ENCODE peak calls at places on chromosomes 2 and 18, in seven cellular contexts. F is fibroblast of lung, B is upper lobe of right lung, X is OCI-LY7, Y is PC-3, K is upper lobe of left lung, S is mucosa of descending colon. G is an unnamed sample.

GRCh38 chr18:6219116-6219717 is 195.5 kb downstream of the L3MBTL4 start:
- DNase-seq in F (peak; percentile 56), B (no peak), X (peak; percentile 29), Y (peak; percentile 78), K (no peak), S (no peak), G (no peak)

GRCh38 chr2:142724713-142725349 is 152.6 kb upstream of the KYNU start:
- DNase-seq in F (no peak), B (no peak), X (no peak), Y (no peak), K (no peak), S (no peak), G (no peak)

GRCh38 chr2:215476424-215476823 is 40.6 kb upstream of the FN1 start:
- DNase-seq in F (peak; percentile 38), B (no peak), X (no peak), Y (no peak), K (no peak), S (no peak), G (no peak)

GRCh38 chr2:224023188-224023587 is 15.9 kb downstream of the SERPINE2 start:
- DNase-seq in F (peak; percentile 45), B (no peak), X (no peak), Y (peak; percentile 77), K (no peak), S (no peak), G (peak; percentile 94)

GRCh38 chr2:109377976-109378375 is 235.8 kb downstream of the SEPTIN10 start:
- DNase-seq in F (no peak), B (peak; percentile 46), X (no peak), Y (no peak), K (peak; percentile 14), S (no peak), G (no peak)

GRCh38 chr18:60568211-60568610 is 195.6 kb upstream of the MC4R start:
- DNase-seq in F (no peak), B (no peak), X (no peak), Y (peak; percentile 32), K (no peak), S (no peak), G (no peak)

GRCh38 chr2:10080536-10081304 is 509 bp upstream of the CYS1 start:
- DNase-seq in F (peak; percentile 66), B (no peak), X (peak; percentile 37), Y (no peak), K (no peak), S (no peak), G (no peak)

GRCh38 chr2:23658466-23658942 is 268.4 kb downstream of the ATAD2B start:
- DNase-seq in F (peak; percentile 31), B (no peak), X (no peak), Y (no peak), K (no peak), S (no peak), G (no peak)

GRCh38 chr2:226772389-226773179 is 27.0 kb downstream of the IRS1 start:
- DNase-seq in F (peak; percentile 72), B (no peak), X (peak; percentile 95), Y (no peak), K (no peak), S (no peak), G (no peak)

GRCh38 chr2:11738589-11739436 is 7.6 kb upstream of the LPIN1 start:
- DNase-seq in F (peak; percentile 81), B (peak; percentile 83), X (peak; percentile 49), Y (peak; percentile 71), K (peak; percentile 93), S (peak; percentile 63), G (no peak)

GRCh38 chr2:8059794-8060193 is 622.1 kb upstream of the ID2 start:
- DNase-seq in F (no peak), B (no peak), X (no peak), Y (no peak), K (no peak), S (no peak), G (peak; percentile 45)

GRCh38 chr2:109238580-109238979 is 109.6 kb downstream of the SH3RF3 start:
- DNase-seq in F (peak; percentile 69), B (peak; percentile 86), X (no peak), Y (peak; percentile 33), K (peak; percentile 88), S (no peak), G (peak; percentile 68)

GRCh38 chr18:21433436-21433835 is 167.1 kb downstream of the ESCO1 start:
- DNase-seq in F (no peak), B (no peak), X (no peak), Y (no peak), K (no peak), S (no peak), G (peak; percentile 96)

GRCh38 chr2:204145197-204146190 is 208.9 kb downstream of the ICOS start:
- DNase-seq in F (peak; percentile 54), B (peak; percentile 85), X (peak; percentile 81), Y (peak; percentile 87), K (peak; percentile 76), S (peak; percentile 85), G (peak; percentile 66)

GRCh38 chr18:26538524-26538923 is 9.8 kb downstream of the KCTD1 start:
- DNase-seq in F (no peak), B (no peak), X (no peak), Y (no peak), K (no peak), S (no peak), G (no peak)

GRCh38 chr2:85753525-85754312 is at the start of gene ATOH8:
- DNase-seq in F (peak; percentile 72), B (peak; percentile 92), X (peak; percentile 34), Y (peak; percentile 11), K (peak; percentile 72), S (peak; percentile 81), G (no peak)

GRCh38 chr2:203786912-203787311 is 80.5 kb downstream of the CD28 start:
- DNase-seq in F (peak; percentile 48), B (no peak), X (peak; percentile 44), Y (no peak), K (no peak), S (no peak), G (no peak)

GRCh38 chr2:170747921-170748320 is 22.3 kb upstream of the ERICH2 start:
- DNase-seq in F (peak; percentile 90), B (no peak), X (no peak), Y (peak; percentile 76), K (no peak), S (no peak), G (peak; percentile 98)

GRCh38 chr2:218999881-219000568 is 6.8 kb upstream of the CRYBA2 start:
- DNase-seq in F (no peak), B (no peak), X (no peak), Y (no peak), K (no peak), S (peak; percentile 54), G (no peak)

GRCh38 chr18:35672897-35673296 is 91.4 kb downstream of the GALNT1 start:
- DNase-seq in F (peak; percentile 8), B (no peak), X (no peak), Y (peak; percentile 90), K (no peak), S (no peak), G (peak; percentile 87)

GRCh38 chr2:18777250-18777812 is 188.0 kb upstream of the NT5C1B start:
- DNase-seq in F (no peak), B (no peak), X (no peak), Y (no peak), K (no peak), S (no peak), G (no peak)

GRCh38 chr2:184681642-184682321 is 83.5 kb downstream of the ZNF804A start:
- DNase-seq in F (no peak), B (no peak), X (no peak), Y (no peak), K (no peak), S (no peak), G (no peak)

GRCh38 chr2:65722028-65722427 is 289.6 kb upstream of the SPRED2 start:
- DNase-seq in F (peak; percentile 32), B (no peak), X (no peak), Y (peak; percentile 55), K (no peak), S (peak; percentile 30), G (peak; percentile 48)

GRCh38 chr2:102141915-102142828 is at the start of gene IL1R1:
- DNase-seq in F (peak; percentile 81), B (peak; percentile 94), X (no peak), Y (peak; percentile 80), K (peak; percentile 82), S (peak; percentile 88), G (peak; percentile 55)

GRCh38 chr2:106257135-106257534 is 63.0 kb upstream of the UXS1 start:
- DNase-seq in F (no peak), B (no peak), X (no peak), Y (no peak), K (no peak), S (no peak), G (no peak)

GRCh38 chr2:199631129-199631528 is 173.4 kb upstream of the SATB2 start:
- DNase-seq in F (no peak), B (no peak), X (no peak), Y (no peak), K (no peak), S (no peak), G (no peak)

GRCh38 chr2:32820097-32820496 is 126.7 kb upstream of the LTBP1 start:
- DNase-seq in F (no peak), B (no peak), X (no peak), Y (no peak), K (no peak), S (no peak), G (no peak)

GRCh38 chr18:28999711-29000110 is 822.8 kb upstream of the CDH2 start:
- DNase-seq in F (peak; percentile 81), B (no peak), X (no peak), Y (no peak), K (no peak), S (no peak), G (no peak)
- H3K4me3 ChIP-seq in F (no peak overlapping the region), B (no peak overlapping the region), X (no peak overlapping the region), Y (no peak overlapping the region), K (no peak overlapping the region), S (no peak overlapping the region), G (no peak overlapping the region)

GRCh38 chr18:73274812-73275621 is 407.2 kb upstream of the NETO1 start:
- DNase-seq in F (no peak), B (no peak), X (no peak), Y (no peak), K (no peak), S (no peak), G (no peak)
- H3K36me3 ChIP-seq in F (no peaks in the 10 kb centered on the region), B (no peaks in the 10 kb centered on the region), X (no peaks in the 10 kb centered on the region), Y (no peaks in the 10 kb centered on the region), K (no peaks in the 10 kb centered on the region), S (no peaks in the 10 kb centered on the region), G (no peaks in the 10 kb centered on the region)

DNA sequence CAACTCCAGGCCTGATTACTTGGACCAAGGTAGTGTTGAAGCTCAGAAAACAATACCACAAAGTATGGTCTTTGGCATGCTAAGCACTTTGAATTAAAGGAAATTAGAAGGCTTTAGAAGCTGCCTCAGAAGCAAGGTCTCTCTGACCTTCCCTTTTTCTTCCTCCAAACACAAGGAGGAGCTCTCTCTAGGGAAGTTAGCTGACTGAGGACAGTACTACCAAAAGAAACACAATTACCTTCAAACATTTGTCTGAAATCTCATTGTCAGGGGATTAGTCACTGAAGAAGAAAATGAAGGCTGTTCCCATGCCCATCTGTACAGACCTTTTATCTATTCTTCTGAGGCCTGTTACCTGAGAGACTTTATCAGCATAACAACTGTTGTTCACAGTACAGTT is 279.3 kb downstream of the CDH20 start:
- DNase-seq in F (no peak), B (no peak), X (no peak), Y (no peak), K (no peak), S (no peak), G (no peak)
- TF ChIP-seq CTCF in F (no peak), B (peak; percentile 16), X (peak; percentile 19), Y (peak; percentile 27), K (peak; percentile 7), S (no peak), G (peak; percentile 18)

DNA sequence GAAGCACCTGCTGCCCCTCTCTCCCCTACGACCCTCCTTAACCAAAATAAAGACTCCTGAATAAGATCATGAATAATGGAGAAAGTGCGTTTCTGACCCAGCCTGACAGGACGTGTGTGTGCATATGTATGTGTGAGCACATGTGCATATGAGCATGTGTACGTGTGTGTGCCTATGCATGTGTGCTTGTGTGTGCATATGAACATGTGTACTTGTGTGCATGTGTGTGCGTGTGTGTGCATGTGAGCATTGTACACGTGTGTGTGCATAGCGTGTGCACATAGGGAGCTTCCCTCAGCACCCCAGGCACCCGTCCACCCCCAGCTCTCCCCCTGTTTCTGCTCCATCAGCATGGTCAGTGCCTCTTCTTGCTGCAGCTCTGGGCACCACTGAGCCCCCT is 10.7 kb downstream of the KCNIP3 start:
- DNase-seq in F (no peak), B (no peak), X (no peak), Y (no peak), K (no peak), S (no peak), G (no peak)
- H3K4me3 ChIP-seq in F (no peak overlapping the region), B (no peak overlapping the region), X (no peak overlapping the region), Y (no peak overlapping the region), K (no peak overlapping the region), S (no peak overlapping the region), G (no peak overlapping the region)

G was measured in bronchial epithelial cell.